ENCODE peak calls at places on chromosomes 1 and 21, in seven cellular contexts. J is activated CD4-positive, alpha-beta T cell treated with anti-CD3 and anti-CD28 coated beads for 24 hours; Q is midbrain; Y is fibroblast of lung; W is NCI-H1105 treated with DMSO at 0.1 percent for 48 hours; U is breast epithelium; S is stromal cell of bone marrow. R is an unnamed sample.

GRCh38 chr1:76491737-76492136 is 375.5 kb upstream of the ST6GALNAC5 start:
- DNase-seq in J (no peak), Q (no peak), Y (no peak), W (no peak), U (no peak), S (no peak), R (no peak)

GRCh38 chr21:43902441-43902840 is 37.4 kb downstream of the AGPAT3 start:
- DNase-seq in J (no peak), Q (no peak), Y (peak), W (no peak), U (no peak), S (no peak), R (no peak)

GRCh38 chr1:167545349-167545748 is 8.2 kb downstream of the CREG1 start:
- DNase-seq in J (no peak), Q (no peak), Y (no peak), W (no peak), U (no peak), S (no peak), R (no peak)

GRCh38 chr1:72623299-72623708 is 341.0 kb upstream of the NEGR1 start:
- DNase-seq in J (no peak), Q (peak), Y (peak), W (peak), U (no peak), S (peak), R (peak)

GRCh38 chr1:209641216-209642181 is 10.7 kb downstream of the LAMB3 start:
- DNase-seq in J (no peak), Q (peak), Y (peak), W (no peak), U (peak), S (no peak), R (no peak)

GRCh38 chr1:159341736-159342135 is 39.6 kb downstream of the FCER1A start:
- DNase-seq in J (no peak), Q (no peak), Y (no peak), W (no peak), U (no peak), S (no peak), R (no peak)

GRCh38 chr1:67682659-67683197 is 2.3 kb upstream of the GADD45A start:
- DNase-seq in J (no peak), Q (no peak), Y (peak), W (no peak), U (no peak), S (peak), R (peak)

GRCh38 chr1:85319488-85319887 is 43.1 kb upstream of the BCL10 start:
- DNase-seq in J (no peak), Q (no peak), Y (no peak), W (no peak), U (no peak), S (no peak), R (no peak)

GRCh38 chr1:247854899-247855545 is 2.0 kb upstream of the TRIM58 start:
- DNase-seq in J (no peak), Q (no peak), Y (no peak), W (no peak), U (no peak), S (no peak), R (no peak)

GRCh38 chr21:40179167-40179566 is 311.9 kb downstream of the PCP4 start:
- DNase-seq in J (no peak), Q (no peak), Y (no peak), W (no peak), U (peak), S (no peak), R (no peak)

GRCh38 chr1:155598842-155599331 is 11.1 kb upstream of the MSTO1 start:
- DNase-seq in J (no peak), Q (peak), Y (peak), W (no peak), U (no peak), S (peak), R (no peak)

GRCh38 chr1:26203642-26204318 is 13.4 kb downstream of the CATSPER4 start:
- DNase-seq in J (no peak), Q (no peak), Y (no peak), W (no peak), U (no peak), S (no peak), R (no peak)

GRCh38 chr1:233020441-233020840 is 70.0 kb downstream of the NTPCR start:
- DNase-seq in J (no peak), Q (no peak), Y (no peak), W (no peak), U (no peak), S (no peak), R (no peak)

GRCh38 chr1:234893725-234894630 is 234.7 kb downstream of the TOMM20 start:
- DNase-seq in J (peak), Q (no peak), Y (peak), W (peak), U (no peak), S (peak), R (no peak)

GRCh38 chr21:44377201-44377921 is 23.9 kb downstream of the TRPM2 start:
- DNase-seq in J (no peak), Q (no peak), Y (no peak), W (no peak), U (no peak), S (no peak), R (no peak)

GRCh38 chr1:4689271-4689935 is 35.0 kb downstream of the AJAP1 start:
- DNase-seq in J (no peak), Q (no peak), Y (no peak), W (no peak), U (no peak), S (no peak), R (no peak)

R was measured in PC-9.